ENCODE peak calls at places on chromosomes 11 and 22, in five cellular contexts. J is NCI-H524; Q is CD4-positive, CD25-positive, alpha-beta regulatory T cell; I is erythroblast; L is adrenal gland. Y is an unnamed sample.

GRCh38 chr11:93017821-93018690 is 48.6 kb downstream of the MTNR1B start:
- DNase-seq in J (no peak), Q (no peak), I (no peak), L (peak; percentile 56), Y (no peak)

GRCh38 chr11:128518493-128519207 is 68.7 kb downstream of the ETS1 start:
- DNase-seq in J (no peak), Q (peak; percentile 56), I (no peak), L (no peak), Y (no peak)

GRCh38 chr11:31636983-31637382 is 127.4 kb downstream of the ELP4 start:
- DNase-seq in J (peak; percentile 84), Q (no peak), I (no peak), L (no peak), Y (no peak)

GRCh38 chr11:128552783-128553661 is 34.3 kb downstream of the ETS1 start:
- DNase-seq in J (no peak), Q (peak; percentile 86), I (no peak), L (no peak), Y (no peak)

GRCh38 chr22:36456459-36456835 is 25.0 kb downstream of the TXN2 start:
- DNase-seq in J (no peak), Q (no peak), I (no peak), L (no peak), Y (no peak)

GRCh38 chr22:42438293-42438650 is 6.1 kb upstream of the NFAM1 start:
- DNase-seq in J (no peak), Q (no peak), I (no peak), L (no peak), Y (no peak)

GRCh38 chr22:46906326-46907045 is 144.0 kb downstream of the TBC1D22A start:
- DNase-seq in J (no peak), Q (no peak), I (no peak), L (no peak), Y (no peak)

GRCh38 chr11:76768091-76769047 is 14.8 kb upstream of the TSKU start:
- DNase-seq in J (peak; percentile 73), Q (peak; percentile 43), I (peak; percentile 69), L (no peak), Y (no peak)

GRCh38 chr11:129380413-129380812 is 4.8 kb downstream of the BARX2 start:
- DNase-seq in J (no peak), Q (no peak), I (no peak), L (no peak), Y (no peak)

GRCh38 chr11:82216927-82217570 is 516.6 kb downstream of the FAM181B start:
- DNase-seq in J (no peak), Q (no peak), I (no peak), L (no peak), Y (no peak)

GRCh38 chr11:112852141-112852853 is 108.9 kb upstream of the NCAM1 start:
- DNase-seq in J (no peak), Q (no peak), I (no peak), L (peak; percentile 28), Y (no peak)

GRCh38 chr11:123558536-123559315 is 95.7 kb downstream of the SCN3B start:
- DNase-seq in J (no peak), Q (no peak), I (no peak), L (no peak), Y (no peak)

GRCh38 chr11:96045622-96046456 is 121.9 kb upstream of the MTMR2 start:
- DNase-seq in J (no peak), Q (no peak), I (no peak), L (no peak), Y (no peak)

GRCh38 chr11:73228268-73229134 is 10.4 kb downstream of the P2RY2 start:
- DNase-seq in J (no peak), Q (no peak), I (no peak), L (peak; percentile 16), Y (no peak)

GRCh38 chr11:131246589-131247164 is 123.7 kb upstream of the NTM start:
- DNase-seq in J (no peak), Q (no peak), I (peak; percentile 7), L (peak; percentile 26), Y (no peak)

GRCh38 chr11:82738116-82738515 is 4.5 kb upstream of the FAM181B start:
- DNase-seq in J (peak; percentile 66), Q (no peak), I (no peak), L (no peak), Y (no peak)

GRCh38 chr22:41713004-41713403 is 13.7 kb downstream of the MEI1 start:
- DNase-seq in J (no peak), Q (no peak), I (no peak), L (no peak), Y (no peak)

GRCh38 chr11:61071208-61071681 is 31.0 kb upstream of the CD5 start:
- DNase-seq in J (no peak), Q (peak; percentile 88), I (no peak), L (no peak), Y (no peak)

GRCh38 chr11:6333112-6333511 is 12.8 kb upstream of the CAVIN3 start:
- DNase-seq in J (no peak), Q (no peak), I (no peak), L (peak; percentile 25), Y (peak; percentile 68)

GRCh38 chr11:77658213-77659013 is 20.8 kb upstream of the CLNS1A start:
- DNase-seq in J (no peak), Q (no peak), I (peak; percentile 10), L (no peak), Y (no peak)

GRCh38 chr22:39319284-39320170 is at the start of gene RPL3:
- DNase-seq in J (peak; percentile 97), Q (peak; percentile 99), I (peak; percentile 100), L (peak; percentile 97), Y (peak; percentile 99)

GRCh38 chr11:64918056-64918455 is 1.0 kb upstream of the ATG2A start:
- DNase-seq in J (no peak), Q (peak; percentile 28), I (peak; percentile 59), L (no peak), Y (no peak)

GRCh38 chr11:90256404-90257157 is 33.7 kb upstream of the CHORDC1 start:
- DNase-seq in J (no peak), Q (no peak), I (no peak), L (no peak), Y (no peak)

GRCh38 chr11:65556470-65557279 is 1.5 kb downstream of the LTBP3 start:
- DNase-seq in J (no peak), Q (no peak), I (no peak), L (no peak), Y (no peak)

GRCh38 chr11:16969010-16970004 is 44.9 kb downstream of the PLEKHA7 start:
- DNase-seq in J (peak; percentile 55), Q (no peak), I (no peak), L (no peak), Y (peak; percentile 87)

GRCh38 chr11:115222218-115222862 is 281.9 kb downstream of the CADM1 start:
- DNase-seq in J (no peak), Q (peak; percentile 81), I (no peak), L (no peak), Y (no peak)

GRCh38 chr22:42863349-42863911 is 6.4 kb upstream of the ARFGAP3 start:
- DNase-seq in J (no peak), Q (peak; percentile 16), I (no peak), L (no peak), Y (no peak)

GRCh38 chr11:76523147-76523546 is 78.3 kb downstream of the EMSY start:
- DNase-seq in J (no peak), Q (no peak), I (no peak), L (no peak), Y (no peak)

GRCh38 chr11:129375731-129376657 is at the start of gene BARX2:
- DNase-seq in J (peak; percentile 20), Q (peak; percentile 39), I (peak; percentile 13), L (no peak), Y (peak; percentile 12)

GRCh38 chr11:114440121-114440860 is 1.0 kb downstream of the REXO2 start:
- DNase-seq in J (no peak), Q (no peak), I (peak; percentile 40), L (no peak), Y (peak; percentile 32)

GRCh38 chr11:104467414-104467813 is 303.5 kb upstream of the PDGFD start:
- DNase-seq in J (no peak), Q (no peak), I (peak; percentile 82), L (no peak), Y (no peak)

GRCh38 chr22:18057568-18058209 is 20.1 kb upstream of the PEX26 start:
- DNase-seq in J (no peak), Q (no peak), I (no peak), L (peak; percentile 95), Y (no peak)

GRCh38 chr11:80727315-80727714 is 1286.5 kb upstream of the TENM4 start:
- DNase-seq in J (no peak), Q (no peak), I (no peak), L (no peak), Y (peak; percentile 37)

GRCh38 chr22:40803292-40803691 is 15.9 kb downstream of the SLC25A17 start:
- DNase-seq in J (no peak), Q (no peak), I (no peak), L (no peak), Y (no peak)

GRCh38 chr22:25403752-25404471 is 160.6 kb upstream of the GRK3 start:
- DNase-seq in J (peak; percentile 63), Q (peak; percentile 28), I (peak; percentile 42), L (peak; percentile 33), Y (peak; percentile 46)

GRCh38 chr11:30091728-30092127 is 74.9 kb upstream of the KCNA4 start:
- DNase-seq in J (no peak), Q (no peak), I (no peak), L (no peak), Y (no peak)

GRCh38 chr11:128517457-128518230 is 69.7 kb downstream of the ETS1 start:
- DNase-seq in J (no peak), Q (peak; percentile 66), I (no peak), L (no peak), Y (no peak)

GRCh38 chr11:102179366-102179765 is 69.1 kb downstream of the YAP1 start:
- DNase-seq in J (no peak), Q (no peak), I (no peak), L (no peak), Y (no peak)